ENCODE peak calls at places on chromosomes 4 and X, in four cellular contexts. D is GM13976, L is glutamatergic neuron, V is tibial nerve. K is an unnamed sample.

GRCh38 chr4:134510544-134510943 is 309.0 kb upstream of the PABPC4L start:
- DNase-seq in D (no peak), L (no peak), V (no peak), K (no peak)

GRCh38 chr4:2462218-2462991 is 6.5 kb upstream of the RNF4 start:
- DNase-seq in D (peak), L (peak), V (peak), K (no peak)

GRCh38 chr4:183413562-183414200 is 30.8 kb upstream of the CDKN2AIP start:
- DNase-seq in D (no peak), L (no peak), V (no peak), K (no peak)

GRCh38 chrX:115428011-115428410 is 133.0 kb upstream of the PLS3 start:
- DNase-seq in D (no peak), L (no peak), V (no peak), K (no peak)

GRCh38 chrX:10404435-10404834 is 215.9 kb downstream of the MID1 start:
- DNase-seq in D (no peak), L (no peak), V (no peak), K (no peak)

GRCh38 chr4:41189076-41189475 is 25.3 kb downstream of the APBB2 start:
- DNase-seq in D (no peak), L (no peak), V (no peak), K (no peak)

GRCh38 chr4:81786063-81786763 is 314.5 kb upstream of the RASGEF1B start:
- DNase-seq in D (no peak), L (no peak), V (peak), K (no peak)

GRCh38 chr4:23365086-23365485 is 524.8 kb downstream of the PPARGC1A start:
- DNase-seq in D (no peak), L (no peak), V (no peak), K (no peak)

GRCh38 chr4:93228021-93228420 is 600.5 kb upstream of the ATOH1 start:
- DNase-seq in D (no peak), L (no peak), V (no peak), K (no peak)

GRCh38 chr4:74501579-74501978 is 56.6 kb downstream of the AREG start:
- DNase-seq in D (no peak), L (no peak), V (no peak), K (no peak)

GRCh38 chr4:127162741-127163140 is 470.0 kb upstream of the INTU start:
- DNase-seq in D (no peak), L (no peak), V (no peak), K (no peak)

GRCh38 chrX:148459343-148459742 is 41.1 kb upstream of the AFF2 start:
- DNase-seq in D (no peak), L (no peak), V (no peak), K (no peak)

GRCh38 chrX:80016182-80016581 is 1.6 kb downstream of the TBX22 start:
- DNase-seq in D (no peak), L (no peak), V (no peak), K (no peak)

GRCh38 chr4:3252831-3253641 is 4.1 kb downstream of the MSANTD1 start:
- DNase-seq in D (no peak), L (peak), V (no peak), K (no peak)

GRCh38 chrX:13937370-13938052 is 92.2 kb downstream of the GEMIN8 start:
- DNase-seq in D (no peak), L (no peak), V (no peak), K (no peak)

GRCh38 chrX:149207518-149207917 is 297.6 kb downstream of the IDS start:
- DNase-seq in D (no peak), L (no peak), V (no peak), K (no peak)

GRCh38 chr4:96521046-96521536 is 681.2 kb downstream of the PDHA2 start:
- DNase-seq in D (no peak), L (no peak), V (no peak), K (no peak)

GRCh38 chrX:17377047-17377692 is 2.2 kb downstream of the NHS start:
- DNase-seq in D (no peak), L (peak), V (peak), K (no peak)

GRCh38 chr4:37885496-37885895 is 5.4 kb upstream of the TBC1D1 start:
- DNase-seq in D (peak), L (no peak), V (no peak), K (no peak)

GRCh38 chrX:154981116-154981411 is 41.5 kb downstream of the F8 start:
- DNase-seq in D (no peak), L (no peak), V (no peak), K (no peak)
- TF ChIP-seq CTCF in D (no peak), L (peak), V (no peak), K (no peak)

GRCh38 chrX:108811891-108812290 is 75.5 kb upstream of the IRS4 start:
- DNase-seq in D (no peak), L (no peak), V (no peak), K (no peak)
- TF ChIP-seq CTCF in D (no peak), L (no peak), V (no peak), K (no peak)

GRCh38 chrX:133215747-133216146 is 2.4 kb downstream of the TFDP3 start:
- DNase-seq in D (no peak), L (peak), V (no peak), K (no peak)
- TF ChIP-seq CTCF in D (no peak), L (no peak), V (no peak), K (peak)

DNA sequence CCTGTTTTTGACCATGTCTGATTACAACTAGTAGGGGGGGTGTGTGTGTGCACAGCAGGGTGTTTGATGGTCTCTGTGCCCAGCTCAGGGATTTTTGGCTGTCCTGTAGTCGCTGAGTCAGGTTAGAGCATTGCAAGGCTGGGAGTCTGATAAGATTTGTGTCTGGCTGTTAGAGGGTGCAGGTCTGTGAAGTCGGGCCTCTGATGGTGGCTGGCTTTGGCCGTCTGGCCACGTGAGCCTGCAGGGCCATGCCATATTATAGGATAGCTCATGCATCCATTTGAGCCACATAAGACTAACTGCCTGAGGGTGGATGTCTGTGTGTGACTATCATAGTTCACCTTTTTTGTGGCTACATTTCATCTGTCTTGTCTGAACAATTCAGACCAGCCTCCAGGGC is 4.9 kb downstream of the PORCN start:
- DNase-seq in D (no peak), L (no peak), V (no peak), K (no peak)
- TF ChIP-seq CTCF in D (no peak), L (no peak), V (no peak), K (no peak)

DNA sequence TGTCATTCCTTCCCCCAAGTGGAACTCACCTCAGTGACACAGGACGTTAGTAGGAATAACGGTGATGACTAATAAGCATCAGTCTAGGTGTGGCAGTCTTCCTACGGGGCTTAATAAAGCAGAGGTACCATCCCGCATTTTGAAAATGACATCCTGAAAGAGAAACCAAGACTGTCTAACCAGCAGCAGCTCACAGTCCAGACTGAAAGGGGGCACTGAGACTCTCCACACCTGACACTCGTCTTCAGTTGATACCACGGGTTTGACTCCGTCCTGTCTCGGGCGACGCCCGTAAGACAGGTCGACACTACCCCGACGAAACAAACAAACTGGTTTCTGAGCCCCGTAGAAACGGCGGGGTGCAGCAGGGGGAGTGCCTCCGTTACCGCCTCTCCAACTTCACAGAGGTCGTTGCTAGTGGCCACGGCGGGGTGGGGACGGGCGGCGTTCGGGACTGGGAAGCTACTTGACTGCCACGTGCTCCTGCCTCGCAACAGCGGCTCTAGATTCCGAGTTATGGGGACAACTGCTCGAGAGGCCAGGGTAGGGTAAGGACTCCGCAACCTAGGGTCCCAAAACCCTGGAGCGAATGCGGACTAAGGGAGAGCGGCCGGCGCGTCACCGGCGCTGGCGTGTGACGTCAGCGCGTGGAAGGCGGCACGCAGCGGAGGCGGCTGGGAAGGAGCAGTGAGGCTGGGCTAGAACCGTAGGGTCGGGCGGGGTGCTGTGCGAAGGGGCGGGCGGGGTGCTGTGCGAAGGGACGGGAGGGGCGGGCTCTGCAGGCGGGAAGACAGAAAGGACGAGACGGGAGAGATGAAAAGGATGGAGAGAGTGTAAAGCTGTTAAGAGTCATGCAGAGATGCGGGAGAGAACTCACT is at the start of gene NEK1:
- DNase-seq in D (peak), L (peak), V (peak), K (no peak)
- TF ChIP-seq CTCF in D (no peak), L (no peak), V (no peak), K (peak)

GRCh38 chrX:154321624-154322023 is 26.0 kb downstream of the TKTL1 start:
- DNase-seq in D (peak), L (no peak), V (no peak), K (no peak)
- TF ChIP-seq CTCF in D (peak), L (no peak), V (no peak), K (no peak)

DNA sequence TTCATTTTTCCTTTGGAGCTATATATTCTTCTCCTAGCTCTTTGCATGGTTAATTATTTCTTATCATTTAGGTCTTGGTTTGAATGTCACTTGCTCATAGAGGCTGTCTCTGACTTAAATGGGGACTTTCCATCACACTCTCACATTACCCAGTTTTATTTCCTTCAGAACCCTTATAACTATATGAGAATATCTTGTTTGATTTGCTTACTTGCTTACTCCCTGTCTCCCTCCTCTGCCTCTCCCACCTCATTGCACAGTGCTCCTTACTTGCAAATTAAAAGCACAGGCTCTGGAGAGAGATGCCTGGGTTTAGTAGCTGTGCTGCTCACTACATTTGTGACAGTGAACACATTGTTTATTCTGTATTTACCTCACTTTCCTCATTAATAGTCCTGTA is 174.6 kb downstream of the SOWAHB start:
- DNase-seq in D (no peak), L (no peak), V (no peak), K (no peak)
- TF ChIP-seq CTCF in D (peak), L (no peak), V (no peak), K (peak)

DNA sequence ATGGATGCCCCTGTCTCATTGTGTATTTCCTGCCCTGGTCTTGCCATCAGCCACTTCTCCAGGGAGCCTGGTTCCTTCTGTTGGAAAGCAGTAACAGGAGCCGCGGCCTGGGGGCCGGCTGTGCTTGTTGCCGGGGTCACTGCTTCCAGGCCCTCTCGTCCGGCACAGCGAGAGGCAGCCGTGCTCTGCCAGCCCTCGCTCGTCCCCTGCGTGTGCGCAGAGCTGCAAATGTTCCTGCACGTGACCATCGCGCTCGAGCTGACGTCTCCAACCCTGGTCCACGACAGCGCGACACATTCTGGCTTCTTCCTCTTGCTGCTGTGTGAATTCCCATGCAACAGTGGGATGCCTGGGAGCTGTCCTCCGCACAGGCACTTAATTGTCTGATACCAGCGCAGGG is 12.2 kb downstream of the PDE6B start:
- DNase-seq in D (no peak), L (no peak), V (no peak), K (no peak)
- TF ChIP-seq CTCF in D (no peak), L (no peak), V (no peak), K (no peak)

K was measured in retinal pigment epithelial cell.